ENCODE peak calls at places on chromosomes 7 and 10, in four cellular contexts. F is cardiac muscle cell, S is lung, N is fibroblast of lung. R is an unnamed sample.

GRCh38 chr10:77981281-77981680 is 48.0 kb downstream of the POLR3A start:
- DNase-seq in F (no peak), S (no peak), N (no peak), R (no peak)

GRCh38 chr10:115049957-115050356 is 43.2 kb upstream of the ATRNL1 start:
- DNase-seq in F (no peak), S (no peak), N (peak; percentile 68), R (no peak)

GRCh38 chr10:20535846-20536245 is 361.3 kb downstream of the NEBL start:
- DNase-seq in F (no peak), S (no peak), N (no peak), R (no peak)

GRCh38 chr10:111934926-111935325 is 248.6 kb downstream of the GPAM start:
- DNase-seq in F (no peak), S (no peak), N (no peak), R (no peak)

GRCh38 chr7:22945584-22945983 is 68.3 kb downstream of the HYCC1 start:
- DNase-seq in F (no peak), S (no peak), N (peak; percentile 23), R (no peak)

GRCh38 chr7:113119429-113119828 is 1.1 kb upstream of the SMIM30 start:
- DNase-seq in F (no peak), S (no peak), N (no peak), R (no peak)

GRCh38 chr10:124627851-124628675 is 116.1 kb downstream of the FAM53B start:
- DNase-seq in F (no peak), S (no peak), N (no peak), R (no peak)

GRCh38 chr10:15293862-15294835 is 76.9 kb downstream of the FAM171A1 start:
- DNase-seq in F (no peak), S (no peak), N (peak; percentile 43), R (no peak)

GRCh38 chr10:86353506-86354485 is 12.8 kb downstream of the GRID1 start:
- DNase-seq in F (no peak), S (no peak), N (no peak), R (no peak)

GRCh38 chr7:46932656-46933424 is 649.1 kb downstream of the TNS3 start:
- DNase-seq in F (no peak), S (peak; percentile 42), N (peak; percentile 95), R (no peak)

GRCh38 chr7:92698237-92698841 is 108.1 kb upstream of the FAM133B start:
- DNase-seq in F (no peak), S (no peak), N (peak; percentile 98), R (no peak)

GRCh38 chr10:26911811-26912461 is 51.2 kb upstream of the ABI1 start:
- DNase-seq in F (no peak), S (no peak), N (no peak), R (no peak)

GRCh38 chr7:153043440-153043839 is 283.9 kb downstream of the ACTR3B start:
- DNase-seq in F (no peak), S (no peak), N (no peak), R (no peak)

GRCh38 chr7:150562919-150563318 is 4.3 kb upstream of the GIMAP4 start:
- DNase-seq in F (no peak), S (no peak), N (no peak), R (no peak)

GRCh38 chr10:6924166-6924565 is 344.1 kb upstream of the PRKCQ start:
- DNase-seq in F (no peak), S (no peak), N (peak; percentile 61), R (no peak)

GRCh38 chr7:105978035-105978434 is 15.0 kb downstream of the CDHR3 start:
- DNase-seq in F (peak; percentile 77), S (peak; percentile 69), N (no peak), R (no peak)

DNA sequence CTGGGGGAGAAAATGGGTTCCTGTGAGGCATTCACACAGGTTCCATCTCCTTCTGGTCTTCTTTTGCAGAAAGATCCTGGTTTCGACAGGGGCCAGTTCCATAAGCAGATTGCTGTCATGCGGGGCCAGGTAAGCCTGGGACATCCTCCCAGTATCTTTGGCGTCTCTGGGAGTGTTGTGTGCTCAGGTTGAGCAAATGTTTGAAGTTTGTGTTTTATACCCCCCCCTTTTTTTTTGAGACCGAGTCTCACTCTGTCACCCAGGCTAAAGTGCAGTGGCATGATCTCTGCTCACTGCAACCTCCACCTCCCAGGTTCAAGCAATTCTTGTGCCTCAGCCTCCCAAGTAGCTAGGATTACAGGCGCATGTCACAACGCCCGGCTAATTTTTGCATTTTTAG is 20.0 kb downstream of the AVPI1 start:
- DNase-seq in F (no peak), S (no peak), N (no peak), R (no peak)
- H3K4me3 ChIP-seq in F (no peak overlapping the region), S (no peak overlapping the region), N (no peak overlapping the region), R (no peak overlapping the region)

GRCh38 chr7:2660359-2661095 is 27.5 kb upstream of the AMZ1 start:
- DNase-seq in F (no peak), S (no peak), N (no peak), R (peak; percentile 82)
- H3K36me3 ChIP-seq in F (peaks cover 13% of the 10 kb centered on the region), S (no peaks in the 10 kb centered on the region), N (peaks cover 16% of the 10 kb centered on the region), R (peaks cover 10% of the 10 kb centered on the region)

GRCh38 chr10:107129013-107129412 is 35.5 kb downstream of the SORCS1 start:
- DNase-seq in F (no peak), S (no peak), N (no peak), R (no peak)

GRCh38 chr10:107126668-107127067 is 37.8 kb downstream of the SORCS1 start:
- DNase-seq in F (peak; percentile 39), S (no peak), N (no peak), R (no peak)
- H3K4me3 ChIP-seq in F (no peak overlapping the region), S (no peak overlapping the region), N (no peak overlapping the region), R (no peak overlapping the region)

GRCh38 chr10:67976292-67977245 is 92.1 kb downstream of the SIRT1 start:
- DNase-seq in F (no peak), S (no peak), N (peak; percentile 14), R (peak; percentile 8)

GRCh38 chr10:67977246-67977645 is 92.8 kb downstream of the SIRT1 start:
- DNase-seq in F (no peak), S (no peak), N (no peak), R (no peak)

GRCh38 chr10:67978749-67979148 is 94.3 kb downstream of the SIRT1 start:
- DNase-seq in F (no peak), S (no peak), N (peak; percentile 53), R (no peak)
- H3K36me3 ChIP-seq in F (peaks cover 25% of the 10 kb centered on the region), S (peaks cover 19% of the 10 kb centered on the region), N (peaks cover 15% of the 10 kb centered on the region), R (peaks cover 2% of the 10 kb centered on the region)

DNA sequence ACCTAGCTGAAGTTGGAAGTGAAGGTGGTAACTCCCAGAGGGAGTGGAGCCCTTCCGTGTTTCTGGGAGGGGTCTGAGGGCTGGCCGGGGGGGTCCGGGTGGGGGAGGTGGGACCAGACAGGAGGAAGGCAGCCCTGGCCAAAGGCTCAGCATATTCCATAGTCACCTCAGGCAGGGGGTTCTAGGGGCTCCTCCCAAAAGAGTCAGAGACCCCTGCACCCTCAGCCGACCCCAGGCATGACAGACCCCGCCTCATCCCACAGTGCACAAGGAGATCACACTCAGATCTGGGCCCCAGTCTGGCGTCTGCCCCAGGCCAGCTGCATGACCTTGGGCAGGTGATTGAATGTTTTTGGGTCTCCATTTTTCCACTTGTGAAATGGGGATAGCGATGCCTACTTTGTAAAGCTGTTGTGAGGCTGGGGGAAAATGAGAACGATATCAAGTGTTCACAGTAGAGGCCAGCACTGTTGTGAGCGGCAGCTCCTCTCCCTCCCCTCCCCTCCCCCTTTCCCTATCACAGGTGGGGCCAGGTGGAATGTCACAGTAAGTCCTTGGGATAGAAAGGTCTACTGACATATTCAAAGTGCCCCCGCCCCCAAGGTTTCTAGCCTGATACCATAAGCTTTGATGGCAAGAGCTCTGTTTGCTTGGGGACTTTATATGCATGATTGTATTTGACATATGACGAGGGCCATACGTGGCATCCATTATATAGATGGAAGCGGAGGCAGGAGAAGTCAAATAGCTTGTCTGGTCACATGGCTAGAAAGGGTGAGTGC is 33.3 kb downstream of the DNAJB12 start:
- DNase-seq in F (no peak), S (no peak), N (no peak), R (no peak)
- H3K4me3 ChIP-seq in F (no peak overlapping the region), S (no peak overlapping the region), N (no peak overlapping the region), R (no peak overlapping the region)

R was measured in H7.